ENCODE peak calls at places on chromosome 16, in seven cellular contexts. D is OCI-LY7, A is right atrium auricular region, Y is nephron progenitor cell, P is progenitor cell of endocrine pancreas, U is AG09309, M is omental fat pad. R is an unnamed sample.

GRCh38 chr16:49811630-49812334 is 44.1 kb downstream of the ZNF423 start:
- DNase-seq in M (no peak), A (no peak), U (no peak), P (no peak), Y (peak; percentile 39), D (no peak), R (no peak)

GRCh38 chr16:27073733-27074132 is 7.0 kb downstream of the C16orf82 start:
- DNase-seq in A (no peak), D (no peak), M (no peak), U (no peak), Y (no peak), P (no peak), R (peak; percentile 41)

GRCh38 chr16:67659675-67660563 is at the start of gene ACD:
- DNase-seq in M (peak; percentile 58), A (peak; percentile 90), Y (peak; percentile 92), U (no peak), P (peak; percentile 86), D (peak; percentile 95), R (peak; percentile 95)

GRCh38 chr16:69709456-69710084 is 16.8 kb downstream of the NQO1 start:
- DNase-seq in U (no peak), P (no peak), Y (no peak), A (no peak), D (peak; percentile 78), M (no peak), R (no peak)

GRCh38 chr16:66382966-66383299 is 16.4 kb downstream of the CDH5 start:
- DNase-seq in P (no peak), D (no peak), M (no peak), Y (no peak), A (no peak), U (peak; percentile 28), R (no peak)

GRCh38 chr16:55154956-55155355 is 169.0 kb upstream of the IRX6 start:
- DNase-seq in D (no peak), A (no peak), P (no peak), M (no peak), U (no peak), Y (no peak), R (no peak)

GRCh38 chr16:73122604-73123386 is 74.9 kb upstream of the ZFHX3 start:
- DNase-seq in M (no peak), D (no peak), A (peak; percentile 65), P (no peak), U (no peak), Y (no peak), R (no peak)

GRCh38 chr16:83878838-83879237 is 20.1 kb upstream of the MLYCD start:
- DNase-seq in P (no peak), Y (no peak), D (peak; percentile 24), M (no peak), U (peak; percentile 33), A (no peak), R (no peak)

GRCh38 chr16:31265329-31266245 is 5.8 kb downstream of the ITGAM start:
- DNase-seq in P (no peak), D (no peak), A (no peak), U (peak; percentile 4), M (no peak), Y (no peak), R (no peak)

GRCh38 chr16:56450275-56450889 is 750 bp downstream of the NUDT21 start:
- DNase-seq in U (no peak), P (no peak), M (no peak), D (peak; percentile 23), A (no peak), Y (no peak), R (no peak)

GRCh38 chr16:51359141-51359960 is 208.3 kb upstream of the SALL1 start:
- DNase-seq in U (no peak), A (peak; percentile 60), P (no peak), D (no peak), Y (peak; percentile 19), M (no peak), R (no peak)

GRCh38 chr16:73568769-73569168 is 520.8 kb upstream of the ZFHX3 start:
- DNase-seq in A (no peak), U (no peak), D (no peak), Y (no peak), P (no peak), M (no peak), R (no peak)

DNA sequence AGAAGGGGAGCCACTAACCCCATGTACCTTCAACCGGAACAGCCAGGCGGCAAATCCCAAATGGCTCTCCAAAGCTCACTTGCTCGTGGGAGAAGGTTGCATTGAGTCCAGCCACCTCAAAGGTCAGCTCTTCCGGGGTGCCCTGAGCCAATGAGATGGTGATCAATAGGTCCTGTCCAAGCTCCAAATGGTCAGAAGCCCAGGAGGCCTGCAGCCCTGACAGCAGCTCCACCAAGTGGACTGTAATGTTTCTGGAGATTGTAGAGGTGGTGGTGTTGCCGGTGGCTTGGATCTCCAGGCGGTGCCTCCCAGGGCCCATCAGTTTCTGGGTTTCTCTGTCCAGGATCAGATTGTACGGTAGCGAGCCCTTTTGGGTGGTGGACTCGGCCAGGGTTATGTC is 39.9 kb upstream of the BCO1 start:
- DNase-seq in Y (no peak), A (no peak), U (no peak), D (no peak), M (no peak), P (no peak), R (no peak)
- TF ChIP-seq CTCF in Y (no peak), A (no peak), U (peak; percentile 40), D (no peak), M (no peak), P (no peak), R (no peak)

DNA sequence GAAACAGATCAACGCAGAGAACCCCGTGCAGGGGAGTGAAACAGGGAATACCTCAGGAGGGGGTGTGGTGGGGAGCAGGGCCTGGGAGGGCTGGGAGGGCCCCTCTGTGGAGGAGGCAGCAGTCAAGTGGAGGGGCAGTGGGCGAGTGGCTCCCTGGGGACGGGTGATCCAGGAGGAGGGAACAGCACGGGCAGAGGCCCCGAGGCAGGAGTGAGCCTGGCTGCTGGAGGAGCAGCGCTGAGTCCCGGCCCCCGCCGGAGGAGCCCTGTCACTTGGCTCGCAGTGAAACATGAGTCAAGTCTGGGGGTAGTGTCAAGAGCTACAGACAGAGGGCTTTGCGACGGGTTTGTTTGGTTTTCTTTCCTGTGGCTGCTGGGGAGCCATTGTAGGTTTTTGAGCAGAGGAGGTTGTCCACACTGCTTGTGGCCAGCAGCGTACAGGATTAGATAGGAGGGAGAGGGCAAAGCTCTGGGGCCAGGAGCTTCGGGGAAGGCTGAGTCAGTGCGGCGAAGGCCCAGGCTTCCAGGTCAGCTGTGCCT is 115.7 kb upstream of the CIBAR2 start:
- DNase-seq in D (no peak), U (no peak), A (no peak), M (no peak), Y (peak; percentile 69), P (no peak), R (no peak)
- TF ChIP-seq CTCF in D (no peak), U (peak; percentile 32), A (no peak), M (no peak), Y (no peak), P (no peak), R (no peak)

DNA sequence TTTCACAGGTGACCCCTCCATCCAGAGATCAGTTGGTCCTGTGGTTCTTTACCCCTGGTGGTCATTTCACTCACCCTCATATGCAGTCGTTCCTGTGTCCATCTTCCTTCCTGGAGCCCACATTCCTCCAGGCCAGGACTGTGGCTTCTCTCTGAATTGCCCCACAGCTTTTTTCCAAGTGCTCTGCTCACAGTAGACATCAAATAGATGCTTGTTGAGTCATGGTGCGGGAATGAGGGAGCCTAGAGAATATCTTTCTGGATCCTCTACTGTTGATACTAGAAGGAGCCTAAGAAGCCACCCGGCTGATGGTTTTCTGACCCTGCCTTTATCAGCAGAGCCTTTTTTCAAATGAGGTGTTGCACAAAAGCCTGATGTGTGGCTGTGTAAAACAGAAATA is 10.4 kb downstream of the USB1 start:
- DNase-seq in U (no peak), Y (no peak), A (no peak), M (no peak), P (no peak), D (no peak), R (no peak)
- TF ChIP-seq CTCF in U (no peak), Y (no peak), A (no peak), M (no peak), P (no peak), D (no peak), R (no peak)

DNA sequence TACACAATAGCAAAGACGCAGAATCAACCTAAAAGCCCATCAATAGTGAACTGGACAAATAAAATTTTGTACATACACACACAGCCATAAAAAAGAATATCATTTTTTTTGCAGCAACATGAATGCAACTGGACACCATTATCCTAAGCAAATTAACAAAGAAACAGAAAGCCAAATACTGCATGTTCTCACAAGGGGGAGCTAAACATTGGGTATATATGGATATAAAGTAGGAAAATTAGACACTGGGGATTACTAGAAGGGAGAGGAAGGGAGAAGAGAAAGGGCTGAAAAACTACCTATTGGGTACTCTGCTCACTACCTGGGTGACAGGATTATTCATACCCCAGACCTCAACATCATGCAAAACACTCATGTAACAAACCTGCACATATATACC is 28.2 kb downstream of the ADAMTS18 start:
- DNase-seq in D (no peak), P (no peak), Y (no peak), U (no peak), M (no peak), A (no peak), R (no peak)
- TF ChIP-seq CTCF in D (peak; percentile 40), P (peak; percentile 31), Y (no peak), U (peak; percentile 30), M (no peak), A (no peak), R (no peak)

GRCh38 chr16:82440336-82440735 is 186.4 kb upstream of the CDH13 start:
- DNase-seq in M (no peak), U (no peak), P (no peak), A (no peak), D (no peak), Y (no peak), R (no peak)

GRCh38 chr16:82439678-82440293 is 187.0 kb upstream of the CDH13 start:
- DNase-seq in U (no peak), P (no peak), D (peak; percentile 11), M (no peak), A (no peak), Y (peak; percentile 27), R (no peak)
- TF ChIP-seq CTCF in U (peak; percentile 69), P (peak; percentile 51), D (peak; percentile 61), M (no peak), A (no peak), Y (peak; percentile 43), R (no peak)